ENCODE peak calls at places on chromosomes 13 and 19, in four cellular contexts. N is Peyer's patch, W is coronary artery, P is hepatocyte. V is an unnamed sample.

GRCh38 chr13:33213797-33214196 is 71.8 kb downstream of the STARD13 start:
- DNase-seq in P (no peak), N (no peak), W (no peak), V (no peak)

GRCh38 chr13:31101511-31102170 is 60.1 kb downstream of the HSPH1 start:
- DNase-seq in N (no peak), P (no peak), W (peak), V (no peak)

GRCh38 chr13:106139942-106140341 is 395.5 kb downstream of the EFNB2 start:
- DNase-seq in P (no peak), W (no peak), N (no peak), V (no peak)

GRCh38 chr13:67619346-67619745 is 389.2 kb upstream of the PCDH9 start:
- DNase-seq in N (no peak), W (no peak), P (no peak), V (no peak)

GRCh38 chr19:3457531-3458228 is 22.6 kb downstream of the SMIM24 start:
- DNase-seq in N (no peak), P (no peak), W (no peak), V (no peak)

GRCh38 chr19:13241321-13242104 is 91.3 kb downstream of the IER2 start:
- DNase-seq in N (no peak), P (no peak), W (no peak), V (no peak)

GRCh38 chr19:34555447-34555846 is 73.9 kb downstream of the WTIP start:
- DNase-seq in N (no peak), W (no peak), P (no peak), V (no peak)

GRCh38 chr13:63864171-63864902 is 2448.7 kb upstream of the PCDH20 start:
- DNase-seq in W (no peak), N (no peak), P (no peak), V (no peak)

GRCh38 chr19:42683917-42684513 is 56.3 kb downstream of the PSG3 start:
- DNase-seq in N (peak), W (no peak), P (no peak), V (peak)

GRCh38 chr19:50205681-50206138 is 2.3 kb downstream of the MYH14 start:
- DNase-seq in W (no peak), P (peak), N (peak), V (no peak)

GRCh38 chr13:32299893-32300292 is 15.3 kb downstream of the ZAR1L start:
- DNase-seq in N (no peak), P (no peak), W (no peak), V (no peak)

GRCh38 chr13:66879971-66880370 is 350.2 kb downstream of the PCDH9 start:
- DNase-seq in N (no peak), P (no peak), W (no peak), V (no peak)

GRCh38 chr19:32606289-32606688 is 25.3 kb downstream of the PDCD5 start:
- DNase-seq in P (no peak), N (no peak), W (no peak), V (no peak)

GRCh38 chr19:18517606-18518005 is 4.3 kb downstream of the ELL start:
- DNase-seq in P (no peak), W (no peak), N (no peak), V (no peak)

GRCh38 chr13:65074248-65074647 is 2155.9 kb downstream of the PCDH9 start:
- DNase-seq in P (no peak), W (no peak), N (no peak), V (no peak)

GRCh38 chr19:31938675-31939074 is 406.7 kb upstream of the ZNF507 start:
- DNase-seq in N (no peak), P (no peak), W (no peak), V (no peak)

GRCh38 chr19:12606796-12607195 is 3.8 kb downstream of the ZNF490 start:
- DNase-seq in N (no peak), W (no peak), P (no peak), V (peak)

GRCh38 chr13:97122381-97122996 is 99.6 kb upstream of the MBNL2 start:
- DNase-seq in N (no peak), P (no peak), W (no peak), V (peak)

GRCh38 chr13:97127842-97128241 is 94.3 kb upstream of the MBNL2 start:
- DNase-seq in W (no peak), P (no peak), N (no peak), V (no peak)

GRCh38 chr13:97124237-97124636 is 97.9 kb upstream of the MBNL2 start:
- DNase-seq in P (no peak), N (no peak), W (no peak), V (no peak)

GRCh38 chr13:97125810-97126738 is 96.1 kb upstream of the MBNL2 start:
- DNase-seq in N (no peak), W (no peak), P (peak), V (peak)

GRCh38 chr13:97125051-97125809 is 96.9 kb upstream of the MBNL2 start:
- DNase-seq in W (no peak), P (peak), N (peak), V (peak)
- H3K27ac ChIP-seq in W (no peak), P (peak), N (no peak), V (peak)

GRCh38 chr13:51583469-51583874 is 790 bp upstream of the WDFY2 start:
- DNase-seq in N (no peak), P (no peak), W (no peak), V (no peak)

GRCh38 chr13:51585696-51586095 is 1.4 kb downstream of the WDFY2 start:
- DNase-seq in P (no peak), W (no peak), N (no peak), V (no peak)

GRCh38 chr13:51585234-51585672 is 991 bp downstream of the WDFY2 start:
- DNase-seq in P (no peak), N (no peak), W (no peak), V (no peak)

GRCh38 chr13:51584731-51585191 is 499 bp downstream of the WDFY2 start:
- DNase-seq in W (no peak), P (peak), N (peak), V (peak)

GRCh38 chr13:51583875-51584730 is at the start of gene WDFY2:
- DNase-seq in W (peak), N (peak), P (peak), V (peak)
- TF ChIP-seq CTCF in W (no peak), N (peak), P (peak), V (no peak)

DNA sequence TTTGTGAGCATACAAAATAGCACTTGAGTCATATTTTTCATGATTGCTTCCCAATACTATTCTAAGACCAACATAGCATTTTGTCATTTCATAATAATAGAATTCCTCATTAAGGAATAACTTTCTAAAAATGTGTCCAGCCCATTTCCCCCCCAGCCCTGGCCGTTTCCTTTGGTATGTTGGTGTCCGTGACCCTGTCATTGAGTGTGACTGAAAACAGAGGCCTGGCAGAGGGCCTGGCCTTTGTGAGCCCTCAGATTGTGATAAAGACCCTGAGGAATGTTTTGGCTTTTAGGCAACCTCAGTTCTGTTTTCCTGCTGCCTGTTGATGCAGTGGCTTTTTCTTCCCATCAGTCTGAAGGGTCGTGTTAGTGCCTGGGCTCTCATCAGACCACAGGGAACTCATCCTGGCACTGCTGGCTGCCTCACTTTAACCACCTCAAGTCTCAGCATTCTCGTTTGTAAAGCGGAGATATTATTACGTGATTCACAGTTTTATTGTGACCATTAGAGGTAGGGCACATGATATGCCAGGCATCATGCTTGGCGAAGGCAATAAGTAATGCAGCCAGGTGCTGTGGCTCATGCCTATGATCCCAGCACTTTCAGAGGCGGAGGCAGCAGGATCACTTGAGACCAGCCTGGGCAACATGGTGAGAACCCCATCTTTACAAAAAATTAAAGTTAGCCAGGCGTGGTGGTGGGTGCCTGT is 13.8 kb downstream of the SPINT2 start:
- DNase-seq in P (no peak), N (peak), W (peak), V (no peak)
- H3K27ac ChIP-seq in P (peak), N (peak), W (peak), V (peak)

DNA sequence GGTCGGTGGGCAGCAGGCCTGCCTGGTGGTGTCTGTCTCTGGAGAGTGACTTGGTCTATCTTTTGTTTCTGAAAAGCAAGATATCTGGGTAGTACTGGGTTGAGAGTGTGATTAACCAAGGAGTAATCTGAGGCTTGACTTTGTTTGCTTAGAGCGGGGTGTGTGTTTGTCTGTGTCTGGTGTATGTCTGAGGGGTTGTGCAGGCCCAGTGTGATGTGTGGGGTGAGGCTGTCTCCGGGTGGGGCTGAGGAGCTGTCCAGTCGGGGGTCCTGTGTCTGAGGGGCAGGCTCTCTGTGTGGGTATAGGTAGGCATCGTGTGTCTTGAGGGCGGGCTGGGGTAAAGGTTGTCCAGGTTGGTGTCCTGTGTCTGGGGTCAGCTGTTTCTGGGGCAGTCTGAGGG is 11.1 kb upstream of the TIMM50 start:
- DNase-seq in N (no peak), W (no peak), P (no peak), V (no peak)
- TF ChIP-seq CTCF in N (no peak), W (no peak), P (no peak), V (no peak)

GRCh38 chr13:110273254-110273653 is 33.7 kb downstream of the COL4A1 start:
- DNase-seq in W (no peak), N (no peak), P (no peak), V (no peak)

GRCh38 chr13:110276553-110276950 is 30.4 kb downstream of the COL4A1 start:
- DNase-seq in W (no peak), N (no peak), P (no peak), V (no peak)

GRCh38 chr13:110274687-110275086 is 32.3 kb downstream of the COL4A1 start:
- DNase-seq in P (no peak), W (no peak), N (peak), V (no peak)

GRCh38 chr13:110277357-110277950 is 29.5 kb downstream of the COL4A1 start:
- DNase-seq in P (no peak), N (peak), W (no peak), V (no peak)

DNA sequence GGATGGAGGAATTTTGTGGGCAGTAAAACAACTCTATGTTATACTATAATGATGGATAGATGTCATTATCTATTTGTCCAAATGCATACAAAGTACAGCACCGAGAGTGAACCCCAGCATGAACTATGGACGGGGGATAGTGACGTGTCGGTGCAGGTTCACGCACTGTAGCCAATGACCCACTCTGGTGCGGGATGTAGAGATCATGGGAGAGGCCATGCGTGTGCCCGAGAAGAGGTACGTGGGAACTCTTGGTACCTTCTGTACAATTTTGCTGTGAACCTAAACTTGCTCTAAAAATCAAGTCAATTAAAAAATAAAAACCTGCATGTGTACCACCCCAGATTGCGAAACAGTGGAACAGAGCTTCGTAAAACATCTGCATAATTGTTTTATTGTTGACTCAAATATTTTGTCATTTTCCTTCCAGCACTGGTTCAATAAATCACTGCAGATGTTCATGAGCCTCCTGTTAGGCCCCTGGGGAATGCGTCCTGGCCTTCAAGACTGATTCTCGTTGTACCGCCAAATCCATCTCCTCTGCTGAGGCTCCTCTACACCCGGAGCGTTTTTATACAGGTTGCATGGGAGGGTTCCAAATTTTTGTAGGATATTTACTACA is 30.9 kb downstream of the COL4A1 start:
- DNase-seq in W (no peak), P (no peak), N (peak), V (no peak)
- H3K27ac ChIP-seq in W (peak), P (no peak), N (no peak), V (no peak)

GRCh38 chr13:21171420-21171819 is 4.9 kb downstream of the SKA3 start:
- DNase-seq in N (no peak), P (no peak), W (no peak), V (no peak)

GRCh38 chr13:21176982-21177284 is 475 bp downstream of the MRPL57 start:
- DNase-seq in P (no peak), W (no peak), N (no peak), V (no peak)

GRCh38 chr13:21181671-21182070 is 5.2 kb downstream of the MRPL57 start:
- DNase-seq in W (no peak), P (no peak), N (no peak), V (no peak)

GRCh38 chr13:21175656-21176194 is 627 bp downstream of the SKA3 start:
- DNase-seq in W (no peak), P (no peak), N (no peak), V (no peak)

DNA sequence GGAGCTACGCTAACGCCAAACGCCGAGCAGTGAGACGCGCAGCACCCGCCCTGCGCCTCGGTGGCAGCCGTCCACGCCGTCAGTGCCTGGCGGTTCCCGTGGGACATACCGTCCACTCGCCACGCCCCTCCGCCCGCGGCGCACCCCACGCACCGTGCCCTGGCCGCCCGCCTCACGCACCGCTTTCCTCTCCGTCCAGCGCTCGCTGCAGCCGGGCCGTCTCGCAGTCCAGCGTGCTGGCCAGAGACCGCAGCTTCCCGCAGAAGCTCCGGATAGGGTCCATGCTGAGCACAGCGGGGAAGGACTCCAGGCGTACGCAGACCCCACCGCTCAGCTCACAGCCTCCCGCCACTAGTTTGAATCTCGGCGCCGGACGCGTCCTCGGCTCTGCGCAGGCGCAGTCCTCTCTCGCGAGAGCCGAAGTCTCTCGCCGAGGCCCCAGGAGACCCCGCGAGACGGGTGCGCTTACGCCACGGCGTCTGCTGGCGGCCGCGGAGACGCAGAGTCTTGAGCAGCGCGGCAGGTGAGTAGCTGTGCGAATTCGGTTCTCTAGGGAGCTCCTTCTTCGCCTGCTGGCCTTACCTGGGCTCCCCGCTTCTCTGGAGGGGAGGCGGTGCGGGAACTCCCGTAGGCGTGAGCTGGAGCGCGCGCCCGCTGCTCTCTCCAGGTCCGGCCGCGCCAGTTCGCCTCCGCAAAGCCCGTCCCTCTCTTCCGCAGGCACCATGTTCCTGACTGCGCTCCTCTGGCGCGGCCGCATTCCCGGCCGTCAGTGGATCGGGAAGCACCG is at the start of the genes MRPL57 and SKA3:
- DNase-seq in P (peak), N (peak), W (peak), V (peak)
- TF ChIP-seq CTCF in P (no peak), N (peak), W (no peak), V (no peak)

DNA sequence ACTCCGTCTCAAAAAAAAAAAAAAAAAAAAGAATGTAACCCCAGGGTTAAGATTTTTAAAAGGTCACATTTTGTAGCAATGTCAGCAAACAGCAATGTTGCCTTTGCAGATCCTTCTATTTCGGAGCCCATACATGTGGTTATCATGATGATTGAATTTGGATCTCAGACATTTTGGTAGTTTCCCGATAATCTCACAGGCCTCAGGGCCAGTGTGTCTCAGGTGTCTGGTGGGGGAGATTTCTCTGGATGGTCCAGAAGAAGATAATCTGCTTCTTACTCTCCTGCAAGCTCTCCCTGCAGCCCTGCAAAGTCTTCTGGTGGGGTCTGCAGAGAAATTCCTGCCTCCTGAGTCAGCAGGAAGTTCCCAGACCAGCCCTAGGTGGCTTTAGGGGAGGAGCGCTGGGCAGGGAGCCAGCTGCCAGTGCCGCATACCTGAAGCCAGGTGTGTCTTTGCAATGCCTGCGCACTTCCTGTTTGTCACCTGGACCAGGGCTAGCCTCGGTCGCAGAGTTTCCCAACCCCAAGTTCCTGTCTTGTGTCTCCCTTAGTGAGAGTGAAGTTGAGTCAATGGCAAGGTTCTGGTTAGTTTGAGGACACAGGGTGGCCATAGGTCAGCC is 1.4 kb downstream of the SH2D3A start:
- DNase-seq in W (no peak), N (peak), P (peak), V (peak)
- H3K27ac ChIP-seq in W (no peak), N (peak), P (peak), V (peak)

DNA sequence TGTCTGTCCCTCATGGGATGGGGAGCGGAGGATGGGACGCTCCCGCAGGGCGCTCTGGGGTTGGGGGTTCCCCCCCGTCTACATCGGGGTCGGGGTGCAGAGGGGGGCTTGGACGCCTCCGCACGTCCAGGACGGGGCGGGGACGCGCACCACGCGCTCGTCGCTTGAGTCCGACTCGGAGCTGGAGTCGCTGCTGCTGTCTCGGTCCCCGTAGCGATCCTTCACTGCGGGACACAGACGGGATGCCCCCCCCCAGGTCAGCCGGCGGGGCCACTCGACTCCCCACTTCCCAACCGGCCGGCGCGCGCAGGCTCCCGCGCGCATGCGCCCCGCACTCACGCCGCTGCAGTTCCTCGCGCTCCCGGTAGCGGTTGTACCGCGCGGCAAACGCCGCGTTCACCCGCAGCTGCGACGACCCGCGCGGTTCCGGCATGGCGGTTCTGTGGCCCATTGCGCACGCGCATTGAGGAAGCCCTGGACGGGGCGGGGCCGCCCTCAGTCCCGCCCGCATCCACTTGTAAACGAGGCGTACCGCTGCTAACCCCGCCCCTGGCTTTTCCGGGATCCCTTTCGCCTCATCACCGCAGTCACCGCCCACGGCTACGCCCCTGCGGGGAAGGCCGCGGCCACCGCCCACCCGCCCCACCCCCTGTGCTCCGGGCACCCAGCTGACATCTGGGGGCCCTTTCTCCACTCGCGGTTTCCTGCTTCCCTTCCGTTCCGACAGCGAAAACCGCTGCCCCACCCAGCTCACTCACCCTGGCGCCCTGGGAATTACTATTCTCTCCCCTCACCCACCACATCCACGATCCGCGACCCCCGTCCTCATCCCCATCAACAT is at the start of gene KRI1:
- DNase-seq in P (peak), W (peak), N (peak), V (peak)
- TF ChIP-seq CTCF in P (peak), W (no peak), N (peak), V (no peak)